ENCODE peak calls at places on chromosomes 11 and 22, in ten cellular contexts. X is stimulated activated naive CD8-positive, alpha-beta T cell treated with anti-CD3 and anti-CD28 coated beads, Interleukin-15, Interleukin-2, amounts not matched to agents 100 U/mL and 50 U/mL, for 24 hours; V is Panc1; K is activated T-cell treated with anti-CD3 and anti-CD28 coated beads, Interleukin-2, amount 50 U/mL, for 4 hours; I is effector memory CD8-positive, alpha-beta T cell; Y is T-cell; J is left colon; H is natural killer cell; B is HepG2; F is HCT116. G is an unnamed sample.

GRCh38 chr11:107785401-107785800 is 73.2 kb downstream of the SLC35F2 start:
- ATAC-seq in X (peak), V (no peak), K (peak), I (no peak), Y (no peak), J (no peak), H (no peak), B (no peak), F (no peak), G (no peak)

GRCh38 chr11:64096835-64097234 is 61.1 kb downstream of the FLRT1 start:
- ATAC-seq in X (no peak), V (no peak), K (no peak), I (no peak), Y (no peak), J (no peak), H (no peak), B (no peak), F (no peak), G (no peak)

GRCh38 chr22:35987487-35987886 is 41.1 kb downstream of the RBFOX2 start:
- ATAC-seq in X (no peak), V (no peak), K (no peak), I (no peak), Y (no peak), J (no peak), H (no peak), B (no peak), F (no peak), G (no peak)

GRCh38 chr11:61551630-61552029 is 29.2 kb downstream of the SYT7 start:
- ATAC-seq in X (no peak), V (peak), K (no peak), I (no peak), Y (no peak), J (no peak), H (no peak), B (no peak), F (peak), G (peak)

GRCh38 chr11:46722566-46723358 is 3.7 kb downstream of the F2 start:
- ATAC-seq in X (no peak), V (no peak), K (no peak), I (no peak), Y (no peak), J (no peak), H (no peak), B (no peak), F (no peak), G (no peak)

GRCh38 chr11:124918950-124919349 is at the start of gene HEPN1:
- ATAC-seq in X (no peak), V (no peak), K (no peak), I (no peak), Y (no peak), J (no peak), H (no peak), B (no peak), F (no peak), G (no peak)

GRCh38 chr11:95575517-95575916 is 214.1 kb downstream of the FAM76B start:
- ATAC-seq in X (no peak), V (no peak), K (no peak), I (no peak), Y (no peak), J (no peak), H (no peak), B (no peak), F (no peak), G (no peak)

GRCh38 chr11:88175707-88176066 is 444 bp upstream of the RAB38 start:
- ATAC-seq in X (no peak), V (peak), K (no peak), I (no peak), Y (no peak), J (peak), H (no peak), B (no peak), F (peak), G (no peak)

GRCh38 chr22:38422615-38423511 is 32.1 kb downstream of the KCNJ4 start:
- ATAC-seq in X (no peak), V (no peak), K (no peak), I (no peak), Y (no peak), J (peak), H (no peak), B (peak), F (peak), G (peak)

GRCh38 chr11:129840236-129840635 is 24.6 kb downstream of the TMEM45B start:
- ATAC-seq in X (no peak), V (no peak), K (no peak), I (no peak), Y (no peak), J (peak), H (no peak), B (no peak), F (no peak), G (peak)

GRCh38 chr22:20014526-20015186 is 2.0 kb downstream of the ARVCF start:
- ATAC-seq in X (no peak), V (no peak), K (no peak), I (no peak), Y (no peak), J (peak), H (no peak), B (no peak), F (no peak), G (peak)

GRCh38 chr11:103648670-103649400 is 387.6 kb upstream of the DDI1 start:
- ATAC-seq in X (peak), V (no peak), K (no peak), I (no peak), Y (no peak), J (no peak), H (no peak), B (no peak), F (no peak), G (no peak)

GRCh38 chr11:58629857-58630256 is 7.4 kb downstream of the CNTF start:
- ATAC-seq in X (peak), V (no peak), K (peak), I (no peak), Y (no peak), J (peak), H (peak), B (peak), F (peak), G (peak)

GRCh38 chr22:25365491-25366261 is 146.2 kb downstream of the CRYBB2 start:
- ATAC-seq in X (no peak), V (no peak), K (no peak), I (no peak), Y (no peak), J (peak), H (no peak), B (no peak), F (no peak), G (no peak)

GRCh38 chr22:20587206-20587958 is 80.0 kb downstream of the MED15 start:
- ATAC-seq in X (no peak), V (no peak), K (no peak), I (no peak), Y (no peak), J (peak), H (no peak), B (no peak), F (no peak), G (no peak)

GRCh38 chr11:659532-660085 is 22.5 kb downstream of the DRD4 start:
- ATAC-seq in X (no peak), V (no peak), K (no peak), I (no peak), Y (no peak), J (no peak), H (no peak), B (no peak), F (no peak), G (no peak)

GRCh38 chr11:80186687-80187086 is 745.9 kb upstream of the TENM4 start:
- ATAC-seq in X (no peak), V (no peak), K (no peak), I (no peak), Y (no peak), J (no peak), H (no peak), B (no peak), F (no peak), G (peak)